ENCODE peak calls at places on chromosomes 11 and 22, in four cellular contexts. One of them, this sample, is unnamed.

GRCh38 chr11:30553521-30554110 is 32.5 kb downstream of the MPPED2 start:
- DNase-seq in K562: no peak
- DNase-seq in GM12878: no peak
- DNase-seq in H1: no peak
- DNase-seq in this sample: peak; percentile 26

GRCh38 chr22:20237480-20238440 is 30.4 kb downstream of the RTN4R start:
- DNase-seq in K562: no peak
- DNase-seq in GM12878: no peak
- DNase-seq in H1: no peak
- DNase-seq in this sample: no peak

GRCh38 chr22:48889209-48889830 is 938.4 kb downstream of the BRD1 start:
- DNase-seq in K562: no peak
- DNase-seq in GM12878: no peak
- DNase-seq in H1: no peak
- DNase-seq in this sample: no peak

GRCh38 chr11:72953631-72954030 is 139.4 kb downstream of the ATG16L2 start:
- DNase-seq in H1: no peak
- DNase-seq in GM12878: no peak
- DNase-seq in K562: no peak
- DNase-seq in this sample: no peak

GRCh38 chr11:46237248-46238077 is 40.0 kb upstream of the CREB3L1 start:
- DNase-seq in K562: peak; percentile 93
- DNase-seq in GM12878: no peak
- DNase-seq in H1: peak; percentile 87
- DNase-seq in this sample: peak; percentile 37

GRCh38 chr11:117431436-117431835 is 103.8 kb downstream of the CEP164 start:
- DNase-seq in K562: no peak
- DNase-seq in H1: no peak
- DNase-seq in GM12878: no peak
- DNase-seq in this sample: no peak

GRCh38 chr11:10122337-10123197 is 171.5 kb downstream of the SBF2 start:
- DNase-seq in H1: no peak
- DNase-seq in GM12878: no peak
- DNase-seq in K562: no peak
- DNase-seq in this sample: peak; percentile 28

GRCh38 chr11:73372371-73372993 is 3.7 kb upstream of the RELT start:
- DNase-seq in K562: no peak
- DNase-seq in GM12878: no peak
- DNase-seq in H1: peak; percentile 66
- DNase-seq in this sample: peak; percentile 48

GRCh38 chr11:101583180-101584128 is at the start of gene TRPC6:
- DNase-seq in K562: no peak
- DNase-seq in GM12878: no peak
- DNase-seq in H1: peak; percentile 80
- DNase-seq in this sample: peak; percentile 62

GRCh38 chr11:4480577-4481539 is 1.6 kb upstream of the OR52K1 start:
- DNase-seq in GM12878: no peak
- DNase-seq in K562: no peak
- DNase-seq in H1: no peak
- DNase-seq in this sample: no peak

GRCh38 chr11:75547617-75548054 is 14.4 kb upstream of the SERPINH1 start:
- DNase-seq in GM12878: no peak
- DNase-seq in K562: peak; percentile 91
- DNase-seq in H1: peak; percentile 91
- DNase-seq in this sample: peak; percentile 89

GRCh38 chr11:123196060-123196714 is 1.1 kb upstream of the CLMP start:
- DNase-seq in GM12878: no peak
- DNase-seq in K562: no peak
- DNase-seq in H1: peak; percentile 80
- DNase-seq in this sample: no peak

GRCh38 chr22:25841775-25842174 is 99.8 kb downstream of the MYO18B start:
- DNase-seq in GM12878: no peak
- DNase-seq in H1: no peak
- DNase-seq in K562: no peak
- DNase-seq in this sample: no peak

GRCh38 chr22:50676211-50676636 is 3.6 kb downstream of the SHANK3 start:
- DNase-seq in H1: no peak
- DNase-seq in K562: no peak
- DNase-seq in GM12878: no peak
- DNase-seq in this sample: no peak

GRCh38 chr11:72578541-72578940 is 95.7 kb downstream of the PDE2A start:
- DNase-seq in GM12878: no peak
- DNase-seq in H1: no peak
- DNase-seq in K562: no peak
- DNase-seq in this sample: no peak

GRCh38 chr22:19016081-19016480 is 80.0 kb upstream of the PRODH start:
- DNase-seq in K562: no peak
- DNase-seq in GM12878: no peak
- DNase-seq in H1: peak; percentile 39
- DNase-seq in this sample: no peak

GRCh38 chr11:65479184-65480145 is 19.4 kb upstream of the MALAT1 start:
- DNase-seq in H1: peak; percentile 66
- DNase-seq in K562: no peak
- DNase-seq in GM12878: no peak
- DNase-seq in this sample: peak; percentile 84
- TF ChIP-seq JUND in H1: no peak
- TF ChIP-seq JUND in K562: no peak
- TF ChIP-seq JUND in GM12878: no peak
- TF ChIP-seq JUND in this sample: no peak

GRCh38 chr22:27933186-27933983 is 14.3 kb upstream of the PITPNB start:
- DNase-seq in K562: no peak
- DNase-seq in H1: no peak
- DNase-seq in GM12878: no peak
- DNase-seq in this sample: no peak
- TF ChIP-seq JUND in K562: no peak
- TF ChIP-seq JUND in H1: no peak
- TF ChIP-seq JUND in GM12878: no peak
- TF ChIP-seq JUND in this sample: no peak

GRCh38 chr11:68297812-68298658 is 14.4 kb upstream of the LRP5 start:
- DNase-seq in GM12878: no peak
- DNase-seq in K562: peak; percentile 88
- DNase-seq in H1: peak; percentile 96
- DNase-seq in this sample: peak; percentile 77

GRCh38 chr11:68297494-68297811 is 14.9 kb upstream of the LRP5 start:
- DNase-seq in H1: no peak
- DNase-seq in GM12878: no peak
- DNase-seq in K562: no peak
- DNase-seq in this sample: no peak

GRCh38 chr11:68300076-68300830 is 12.1 kb upstream of the LRP5 start:
- DNase-seq in K562: no peak
- DNase-seq in H1: no peak
- DNase-seq in GM12878: no peak
- DNase-seq in this sample: no peak

GRCh38 chr11:68297052-68297378 is 15.4 kb upstream of the LRP5 start:
- DNase-seq in H1: no peak
- DNase-seq in GM12878: no peak
- DNase-seq in K562: no peak
- DNase-seq in this sample: no peak

GRCh38 chr11:68298659-68299516 is 13.5 kb upstream of the LRP5 start:
- DNase-seq in H1: no peak
- DNase-seq in K562: no peak
- DNase-seq in GM12878: no peak
- DNase-seq in this sample: no peak
- TF ChIP-seq JUND in H1: no peak
- TF ChIP-seq JUND in K562: no peak
- TF ChIP-seq JUND in GM12878: no peak
- TF ChIP-seq JUND in this sample: no peak

GRCh38 chr11:12666905-12667304 is 7.3 kb upstream of the TEAD1 start:
- DNase-seq in K562: no peak
- DNase-seq in H1: no peak
- DNase-seq in GM12878: no peak
- DNase-seq in this sample: no peak

GRCh38 chr11:12671378-12671777 is 2.8 kb upstream of the TEAD1 start:
- DNase-seq in H1: no peak
- DNase-seq in GM12878: no peak
- DNase-seq in K562: no peak
- DNase-seq in this sample: no peak

GRCh38 chr11:12667646-12668045 is 6.6 kb upstream of the TEAD1 start:
- DNase-seq in GM12878: no peak
- DNase-seq in K562: no peak
- DNase-seq in H1: no peak
- DNase-seq in this sample: no peak

GRCh38 chr11:12668166-12668565 is 6.1 kb upstream of the TEAD1 start:
- DNase-seq in GM12878: no peak
- DNase-seq in H1: no peak
- DNase-seq in K562: no peak
- DNase-seq in this sample: no peak

DNA sequence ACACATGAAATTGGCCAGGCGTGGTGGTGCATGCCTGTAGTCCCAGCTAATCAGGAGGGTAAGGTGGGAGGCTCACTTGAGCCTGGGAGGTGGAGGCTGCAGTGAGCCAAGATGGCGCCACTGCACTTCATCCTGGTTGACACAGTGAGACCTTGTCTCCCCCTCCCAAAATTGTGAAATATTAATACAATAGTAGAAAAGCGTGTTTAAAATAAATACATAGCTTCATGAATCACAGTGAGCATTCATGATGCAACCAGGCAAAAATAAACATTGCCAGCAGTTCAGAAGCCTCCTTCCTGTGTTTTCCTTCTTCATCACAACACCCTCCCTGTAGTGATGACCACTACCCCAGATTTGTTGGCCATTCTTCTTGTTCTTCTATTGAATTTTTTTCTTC is 4.3 kb upstream of the TEAD1 start:
- DNase-seq in H1: no peak
- DNase-seq in GM12878: no peak
- DNase-seq in K562: no peak
- DNase-seq in this sample: no peak
- TF ChIP-seq JUND in H1: no peak
- TF ChIP-seq JUND in GM12878: no peak
- TF ChIP-seq JUND in K562: no peak
- TF ChIP-seq JUND in this sample: no peak

DNA sequence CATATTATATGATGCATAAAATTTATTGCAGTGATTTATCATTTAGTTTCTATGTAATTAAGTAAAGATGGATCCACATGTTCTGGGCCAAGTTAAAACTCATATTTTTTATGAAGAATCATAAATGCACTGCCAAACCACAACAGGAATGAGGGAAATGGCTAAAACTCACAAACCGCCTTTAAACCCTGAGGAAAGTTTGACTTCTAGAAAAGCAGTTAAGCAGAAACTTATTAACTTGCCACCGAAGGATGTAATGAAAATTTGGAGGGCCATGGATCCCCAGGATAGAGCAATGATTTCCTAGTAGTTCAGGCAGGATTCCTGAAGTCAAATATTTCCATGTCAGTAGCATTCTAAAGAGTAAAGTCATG is 218.3 kb upstream of the CTSC start:
- DNase-seq in GM12878: no peak
- DNase-seq in H1: no peak
- DNase-seq in K562: no peak
- DNase-seq in this sample: no peak
- TF ChIP-seq JUND in GM12878: no peak
- TF ChIP-seq JUND in H1: no peak
- TF ChIP-seq JUND in K562: no peak
- TF ChIP-seq JUND in this sample: no peak